ENCODE peak calls at places on chromosomes 2 and 18, in nine cellular contexts. U is neuronal stem cell, R is NT2/D1, Q is GM23248, E is sigmoid colon, P is GM12878, J is body of pancreas, K is right cardiac atrium, A is hepatocyte. M is an unnamed sample.

GRCh38 chr18:13431886-13432285 is 213.3 kb downstream of the LDLRAD4 start:
- DNase-seq in U (no peak), Q (no peak), E (no peak), P (no peak), J (no peak), A (no peak), R (no peak), K (no peak), M (no peak)

GRCh38 chr2:107529146-107529545 is 297.5 kb upstream of the RGPD4 start:
- DNase-seq in P (no peak), J (no peak), R (no peak), A (peak; percentile 16), K (peak; percentile 64), E (no peak), U (no peak), Q (peak; percentile 7), M (no peak)

GRCh38 chr2:241844831-241845578 is 13.7 kb downstream of the PDCD1 start:
- DNase-seq in U (no peak), Q (no peak), A (no peak), J (no peak), K (peak; percentile 62), E (peak; percentile 61), P (no peak), R (no peak), M (no peak)

GRCh38 chr18:63161032-63161727 is 158.4 kb downstream of the BCL2 start:
- DNase-seq in A (no peak), P (peak; percentile 92), Q (no peak), U (no peak), K (no peak), J (no peak), R (no peak), E (no peak), M (no peak)

GRCh38 chr2:160703648-160704585 is 210.3 kb upstream of the RBMS1 start:
- DNase-seq in P (peak; percentile 57), Q (no peak), J (no peak), K (no peak), R (peak; percentile 75), E (no peak), U (peak; percentile 78), A (no peak), M (no peak)

GRCh38 chr2:127681288-127681771 is 6.0 kb upstream of the LIMS2 start:
- DNase-seq in Q (peak; percentile 30), J (no peak), P (no peak), E (peak; percentile 90), K (peak; percentile 79), U (no peak), A (no peak), R (no peak), M (no peak)

GRCh38 chr2:191899442-191899841 is 52.6 kb upstream of the CAVIN2 start:
- DNase-seq in U (no peak), Q (peak; percentile 93), P (no peak), J (no peak), K (no peak), E (no peak), A (no peak), R (no peak), M (no peak)

GRCh38 chr2:110871637-110872036 is 139.3 kb downstream of the ACOXL start:
- DNase-seq in R (no peak), A (no peak), U (no peak), E (no peak), P (no peak), K (no peak), Q (no peak), J (no peak), M (no peak)

GRCh38 chr2:147588191-147588590 is 256.6 kb upstream of the ACVR2A start:
- DNase-seq in U (no peak), P (no peak), A (no peak), E (no peak), Q (peak; percentile 90), K (no peak), J (no peak), R (no peak), M (no peak)

GRCh38 chr2:12262681-12263436 is 453.9 kb upstream of the TRIB2 start:
- DNase-seq in E (peak; percentile 77), K (no peak), A (no peak), Q (peak; percentile 60), U (no peak), J (peak; percentile 43), R (no peak), P (no peak), M (no peak)

GRCh38 chr2:121038431-121038830 is 246.6 kb downstream of the TFCP2L1 start:
- DNase-seq in J (no peak), A (no peak), P (no peak), R (no peak), U (no peak), Q (no peak), E (no peak), K (no peak), M (no peak)

GRCh38 chr2:127128508-127128907 is 21.6 kb upstream of the BIN1 start:
- DNase-seq in A (peak; percentile 77), U (no peak), P (peak; percentile 71), J (peak; percentile 79), Q (no peak), E (no peak), K (no peak), R (no peak), M (peak; percentile 77)

GRCh38 chr2:237327191-237327590 is 86.8 kb downstream of the COL6A3 start:
- DNase-seq in E (no peak), A (no peak), U (no peak), R (no peak), P (no peak), J (no peak), K (peak; percentile 83), Q (no peak), M (no peak)

GRCh38 chr2:191065785-191066184 is 51.8 kb upstream of the STAT1 start:
- DNase-seq in P (no peak), K (no peak), E (no peak), A (no peak), J (no peak), R (no peak), Q (peak; percentile 33), U (no peak), M (no peak)

GRCh38 chr2:1234731-1235308 is 178.4 kb upstream of the TPO start:
- DNase-seq in K (no peak), R (no peak), E (no peak), Q (no peak), P (no peak), A (no peak), J (no peak), U (no peak), M (no peak)

GRCh38 chr2:101546376-101547058 is 71.6 kb upstream of the RFX8 start:
- DNase-seq in J (no peak), A (no peak), E (no peak), K (no peak), R (no peak), P (no peak), U (no peak), Q (peak; percentile 80), M (peak; percentile 7)

DNA sequence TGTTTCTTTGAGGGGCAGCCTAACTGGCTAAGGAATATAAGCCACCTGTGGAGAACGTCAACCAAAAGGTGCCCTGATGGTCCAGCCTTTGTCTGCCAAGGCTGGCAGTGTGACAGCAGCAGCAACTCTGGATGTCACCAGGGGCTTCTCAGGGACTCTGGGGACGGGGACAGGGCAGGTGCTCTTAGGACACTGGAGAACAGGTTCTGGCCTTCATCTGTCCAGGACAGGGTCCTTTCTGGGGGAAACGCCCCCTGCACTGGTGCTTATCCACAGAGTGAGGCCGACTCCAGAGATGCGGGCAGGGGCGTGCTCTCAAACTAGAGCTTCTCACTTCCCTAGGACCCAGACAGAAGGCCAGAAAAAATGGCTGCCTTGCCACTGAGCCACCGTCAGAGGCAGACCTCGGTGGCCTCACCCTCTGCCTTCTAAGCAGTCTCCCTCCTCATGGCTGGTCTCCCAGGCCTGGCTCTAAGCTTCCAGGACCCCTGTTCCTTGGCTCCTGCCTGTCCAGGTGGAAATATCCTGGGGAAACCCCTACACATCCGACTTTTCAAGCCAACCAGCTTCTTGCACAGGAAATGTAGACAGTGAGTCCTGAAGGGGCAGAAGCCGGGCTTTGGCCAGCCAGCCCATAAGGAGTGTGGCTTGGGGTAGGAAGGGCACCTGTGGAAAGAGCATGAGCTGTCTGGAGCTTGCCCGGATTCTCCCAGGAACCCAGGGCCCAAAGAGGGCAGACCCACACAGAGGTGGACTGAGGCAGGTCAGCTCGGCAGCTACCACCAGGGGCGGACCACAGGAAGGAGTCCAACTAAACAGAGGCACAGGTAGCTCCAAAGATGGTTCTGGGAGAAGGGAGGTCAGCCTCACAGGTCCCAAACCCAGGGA is 11.3 kb upstream of the SFXN5 start:
- DNase-seq in P (no peak), A (no peak), Q (no peak), J (no peak), R (no peak), K (no peak), U (no peak), E (no peak), M (no peak)
- H3K4me1 ChIP-seq in P (no peaks in the 10 kb centered on the region), A (peaks cover 5% of the 10 kb centered on the region), Q (no peaks in the 10 kb centered on the region), J (peaks cover 16% of the 10 kb centered on the region), R (peaks cover 15% of the 10 kb centered on the region), K (peaks cover 2% of the 10 kb centered on the region), U (peaks cover 2% of the 10 kb centered on the region), E (no peaks in the 10 kb centered on the region), M (no peaks in the 10 kb centered on the region)

GRCh38 chr2:78260861-78261260 is 738.7 kb upstream of the LRRTM4 start:
- DNase-seq in K (no peak), P (no peak), U (no peak), J (no peak), A (no peak), R (no peak), E (no peak), Q (no peak), M (no peak)
- H3K4me1 ChIP-seq in K (no peaks in the 10 kb centered on the region), P (no peaks in the 10 kb centered on the region), U (no peaks in the 10 kb centered on the region), J (no peaks in the 10 kb centered on the region), A (no peaks in the 10 kb centered on the region), R (no peaks in the 10 kb centered on the region), E (no peaks in the 10 kb centered on the region), Q (no peaks in the 10 kb centered on the region), M (no peaks in the 10 kb centered on the region)

DNA sequence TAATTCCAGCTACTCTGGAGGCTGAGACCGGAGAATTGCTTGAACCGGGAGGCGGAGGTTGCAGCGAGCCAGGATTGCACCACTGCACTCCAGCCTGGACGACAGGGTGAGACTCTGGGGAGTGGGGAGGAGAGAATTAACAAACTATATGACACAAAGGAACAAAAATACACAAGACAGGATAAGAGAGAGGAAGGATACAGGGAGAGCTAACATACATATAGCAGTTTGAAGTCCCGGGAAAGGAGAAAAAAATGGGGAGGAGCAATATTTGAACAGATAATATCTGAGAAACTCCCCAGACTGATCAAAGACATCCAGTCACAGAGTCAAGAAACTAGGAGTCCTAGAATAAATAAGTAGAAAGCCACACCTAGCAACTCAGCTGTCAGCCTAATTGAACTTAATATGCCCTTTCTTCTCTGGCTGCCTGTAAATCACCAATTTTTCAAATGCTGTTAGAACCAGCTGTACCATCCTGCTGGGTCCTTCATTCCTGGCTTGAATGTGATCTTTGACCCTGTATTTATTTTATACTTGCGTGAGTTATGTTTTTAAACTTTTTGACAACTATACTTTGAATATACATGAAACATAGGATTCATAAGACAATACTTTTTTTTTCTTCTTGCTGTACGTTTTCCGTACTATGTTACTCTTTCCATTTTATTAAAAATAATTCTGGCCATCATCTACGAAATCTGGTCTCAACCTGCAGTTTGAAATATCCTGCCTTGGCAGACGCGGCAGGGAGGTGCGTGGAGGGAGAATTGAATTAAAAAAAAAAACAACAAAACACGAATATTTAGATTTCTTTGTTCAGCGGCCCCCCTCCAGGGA is 876 bp upstream of the CYP27A1 start:
- DNase-seq in A (peak; percentile 62), P (no peak), Q (peak; percentile 3), J (no peak), E (no peak), U (no peak), R (no peak), K (peak; percentile 65), M (no peak)
- H3K4me1 ChIP-seq in A (peaks cover 30% of the 10 kb centered on the region), P (no peaks in the 10 kb centered on the region), Q (no peaks in the 10 kb centered on the region), J (peaks cover 24% of the 10 kb centered on the region), E (no peaks in the 10 kb centered on the region), U (peaks cover 1% of the 10 kb centered on the region), R (no peaks in the 10 kb centered on the region), K (no peaks in the 10 kb centered on the region), M (peaks cover 5% of the 10 kb centered on the region)

GRCh38 chr2:215532844-215533243 is 97.0 kb upstream of the FN1 start:
- DNase-seq in U (no peak), J (no peak), R (no peak), K (no peak), E (no peak), P (no peak), Q (no peak), A (no peak), M (no peak)
- H3K4me1 ChIP-seq in U (no peaks in the 10 kb centered on the region), J (no peaks in the 10 kb centered on the region), R (no peaks in the 10 kb centered on the region), K (peaks cover 2% of the 10 kb centered on the region), E (no peaks in the 10 kb centered on the region), P (no peaks in the 10 kb centered on the region), Q (peaks cover 75% of the 10 kb centered on the region), A (peaks cover 9% of the 10 kb centered on the region), M (no peaks in the 10 kb centered on the region)